ENCODE peak calls at places on chromosomes 1 and 21, in four cellular contexts. One of them, this sample, is unnamed. For H3K27me3, the result is how much of the 10 kb centered on the place peaks cover.

GRCh38 chr1:234564035-234565029 is 45.6 kb downstream of the IRF2BP2 start:
- DNase-seq in IMR-90: peak
- DNase-seq in CD8-positive, alpha-beta T cell: no peak
- DNase-seq in prostate gland: peak
- DNase-seq in this sample: peak

GRCh38 chr1:147504801-147505303 is 36.4 kb upstream of the BCL9 start:
- DNase-seq in IMR-90: peak
- DNase-seq in prostate gland: peak
- DNase-seq in CD8-positive, alpha-beta T cell: no peak
- DNase-seq in this sample: no peak

GRCh38 chr21:46500224-46500861 is 41.7 kb downstream of the DIP2A start:
- DNase-seq in CD8-positive, alpha-beta T cell: no peak
- DNase-seq in IMR-90: peak
- DNase-seq in prostate gland: no peak
- DNase-seq in this sample: no peak

GRCh38 chr1:15838721-15839120 is 8.8 kb upstream of the SPEN start:
- DNase-seq in prostate gland: no peak
- DNase-seq in CD8-positive, alpha-beta T cell: no peak
- DNase-seq in IMR-90: no peak
- DNase-seq in this sample: no peak

GRCh38 chr1:187878883-187879282 is 1050.1 kb downstream of the PLA2G4A start:
- DNase-seq in IMR-90: no peak
- DNase-seq in CD8-positive, alpha-beta T cell: no peak
- DNase-seq in prostate gland: no peak
- DNase-seq in this sample: no peak

GRCh38 chr21:26843912-26844257 is 1.3 kb downstream of the ADAMTS1 start:
- DNase-seq in prostate gland: no peak
- DNase-seq in CD8-positive, alpha-beta T cell: no peak
- DNase-seq in IMR-90: peak
- DNase-seq in this sample: no peak

GRCh38 chr1:156661932-156662587 is 15.1 kb downstream of the NES start:
- DNase-seq in prostate gland: no peak
- DNase-seq in CD8-positive, alpha-beta T cell: no peak
- DNase-seq in IMR-90: peak
- DNase-seq in this sample: no peak

GRCh38 chr1:2837316-2837715 is 35.8 kb upstream of the TTC34 start:
- DNase-seq in IMR-90: no peak
- DNase-seq in prostate gland: no peak
- DNase-seq in CD8-positive, alpha-beta T cell: no peak
- DNase-seq in this sample: no peak

GRCh38 chr1:9388628-9389184 is 96.0 kb downstream of the SPSB1 start:
- DNase-seq in prostate gland: no peak
- DNase-seq in IMR-90: no peak
- DNase-seq in CD8-positive, alpha-beta T cell: no peak
- DNase-seq in this sample: no peak

GRCh38 chr1:99986656-99987225 is 16.9 kb downstream of the SLC35A3 start:
- DNase-seq in prostate gland: no peak
- DNase-seq in CD8-positive, alpha-beta T cell: no peak
- DNase-seq in IMR-90: no peak
- DNase-seq in this sample: no peak

GRCh38 chr1:53328009-53328489 is at the start of gene LRP8:
- DNase-seq in CD8-positive, alpha-beta T cell: peak
- DNase-seq in IMR-90: peak
- DNase-seq in prostate gland: peak
- DNase-seq in this sample: no peak

GRCh38 chr1:50300303-50300702 is 122.9 kb downstream of the DMRTA2 start:
- DNase-seq in CD8-positive, alpha-beta T cell: no peak
- DNase-seq in IMR-90: no peak
- DNase-seq in prostate gland: no peak
- DNase-seq in this sample: no peak

GRCh38 chr21:37564924-37565529 is 198.5 kb downstream of the DYRK1A start:
- DNase-seq in CD8-positive, alpha-beta T cell: no peak
- DNase-seq in prostate gland: no peak
- DNase-seq in IMR-90: peak
- DNase-seq in this sample: peak

GRCh38 chr1:212010004-212010403 is 25.4 kb downstream of the INTS7 start:
- DNase-seq in prostate gland: peak
- DNase-seq in CD8-positive, alpha-beta T cell: no peak
- DNase-seq in IMR-90: peak
- DNase-seq in this sample: no peak

GRCh38 chr1:1553821-1554494 is 13.5 kb upstream of the TMEM240 start:
- DNase-seq in prostate gland: no peak
- DNase-seq in IMR-90: no peak
- DNase-seq in CD8-positive, alpha-beta T cell: no peak
- DNase-seq in this sample: no peak

GRCh38 chr1:1899266-1899966 is 8.5 kb upstream of the GNB1 start:
- DNase-seq in IMR-90: no peak
- DNase-seq in CD8-positive, alpha-beta T cell: no peak
- DNase-seq in prostate gland: no peak
- DNase-seq in this sample: no peak

GRCh38 chr1:155970531-155971167 is 7.7 kb downstream of the ARHGEF2 start:
- DNase-seq in CD8-positive, alpha-beta T cell: no peak
- DNase-seq in prostate gland: no peak
- DNase-seq in IMR-90: peak
- DNase-seq in this sample: no peak

GRCh38 chr1:1219341-1219740 is 5.4 kb upstream of the TNFRSF4 start:
- DNase-seq in prostate gland: no peak
- DNase-seq in CD8-positive, alpha-beta T cell: no peak
- DNase-seq in IMR-90: no peak
- DNase-seq in this sample: no peak

GRCh38 chr1:32703479-32704291 is 1.1 kb upstream of the SYNC start:
- DNase-seq in CD8-positive, alpha-beta T cell: no peak
- DNase-seq in prostate gland: no peak
- DNase-seq in IMR-90: peak
- DNase-seq in this sample: peak

GRCh38 chr1:156898151-156898550 is 4.6 kb downstream of the PEAR1 start:
- DNase-seq in IMR-90: peak
- DNase-seq in prostate gland: no peak
- DNase-seq in CD8-positive, alpha-beta T cell: no peak
- DNase-seq in this sample: peak

GRCh38 chr1:62144238-62144831 is 50.3 kb upstream of the L1TD1 start:
- DNase-seq in prostate gland: peak
- DNase-seq in IMR-90: peak
- DNase-seq in CD8-positive, alpha-beta T cell: peak
- DNase-seq in this sample: no peak

GRCh38 chr1:150151291-150152181 is 1.8 kb downstream of the PLEKHO1 start:
- DNase-seq in prostate gland: no peak
- DNase-seq in CD8-positive, alpha-beta T cell: peak
- DNase-seq in IMR-90: no peak
- DNase-seq in this sample: no peak

GRCh38 chr1:77100870-77101269 is 118.4 kb downstream of the PIGK start:
- DNase-seq in IMR-90: peak
- DNase-seq in CD8-positive, alpha-beta T cell: no peak
- DNase-seq in prostate gland: no peak
- DNase-seq in this sample: no peak

GRCh38 chr1:832136-832535 is 91.6 kb upstream of the SAMD11 start:
- DNase-seq in prostate gland: no peak
- DNase-seq in CD8-positive, alpha-beta T cell: no peak
- DNase-seq in IMR-90: no peak
- DNase-seq in this sample: no peak

GRCh38 chr21:26842976-26843911 is 2.0 kb downstream of the ADAMTS1 start:
- DNase-seq in prostate gland: peak
- DNase-seq in IMR-90: peak
- DNase-seq in CD8-positive, alpha-beta T cell: no peak
- DNase-seq in this sample: peak

GRCh38 chr1:113975211-113975895 is 3.9 kb upstream of the OLFML3 start:
- DNase-seq in prostate gland: no peak
- DNase-seq in IMR-90: peak
- DNase-seq in CD8-positive, alpha-beta T cell: no peak
- DNase-seq in this sample: no peak

GRCh38 chr21:38220270-38220737 is 36.5 kb upstream of the KCNJ15 start:
- DNase-seq in CD8-positive, alpha-beta T cell: no peak
- DNase-seq in prostate gland: no peak
- DNase-seq in IMR-90: no peak
- DNase-seq in this sample: no peak

GRCh38 chr1:85550784-85551516 is 29.6 kb upstream of the CCN1 start:
- DNase-seq in prostate gland: peak
- DNase-seq in CD8-positive, alpha-beta T cell: no peak
- DNase-seq in IMR-90: peak
- DNase-seq in this sample: peak

GRCh38 chr1:246364415-246364941 is 142.6 kb downstream of the SMYD3 start:
- DNase-seq in prostate gland: no peak
- DNase-seq in CD8-positive, alpha-beta T cell: no peak
- DNase-seq in IMR-90: no peak
- DNase-seq in this sample: no peak

GRCh38 chr1:52633291-52633754 is 355 bp downstream of the SHISAL2A start:
- DNase-seq in CD8-positive, alpha-beta T cell: peak
- DNase-seq in prostate gland: no peak
- DNase-seq in IMR-90: no peak
- DNase-seq in this sample: no peak

GRCh38 chr1:18385239-18385790 is 95.4 kb upstream of the KLHDC7A start:
- DNase-seq in CD8-positive, alpha-beta T cell: no peak
- DNase-seq in prostate gland: no peak
- DNase-seq in IMR-90: no peak
- DNase-seq in this sample: no peak

GRCh38 chr1:175527773-175528172 is 215.6 kb downstream of the TNR start:
- DNase-seq in CD8-positive, alpha-beta T cell: no peak
- DNase-seq in prostate gland: no peak
- DNase-seq in IMR-90: no peak
- DNase-seq in this sample: no peak

GRCh38 chr1:2544093-2544874 is 11.9 kb upstream of the TNFRSF14 start:
- DNase-seq in prostate gland: no peak
- DNase-seq in IMR-90: no peak
- DNase-seq in CD8-positive, alpha-beta T cell: no peak
- DNase-seq in this sample: no peak

GRCh38 chr1:44603718-44604117 is 70.6 kb downstream of the TMEM53 start:
- DNase-seq in CD8-positive, alpha-beta T cell: no peak
- DNase-seq in IMR-90: no peak
- DNase-seq in prostate gland: no peak
- DNase-seq in this sample: no peak

GRCh38 chr21:45572231-45572630 is 30.0 kb upstream of the SLC19A1 start:
- DNase-seq in prostate gland: no peak
- DNase-seq in CD8-positive, alpha-beta T cell: no peak
- DNase-seq in IMR-90: no peak
- DNase-seq in this sample: no peak

GRCh38 chr1:24927473-24927872 is 2.6 kb downstream of the RUNX3 start:
- DNase-seq in IMR-90: no peak
- DNase-seq in CD8-positive, alpha-beta T cell: no peak
- DNase-seq in prostate gland: no peak
- DNase-seq in this sample: no peak
- H3K27me3 ChIP-seq in IMR-90: half or more
- H3K27me3 ChIP-seq in CD8-positive, alpha-beta T cell: under half
- H3K27me3 ChIP-seq in prostate gland: under half
- H3K27me3 ChIP-seq in this sample: half or more

GRCh38 chr1:208449951-208450350 is 205.8 kb upstream of the PLXNA2 start:
- DNase-seq in prostate gland: no peak
- DNase-seq in CD8-positive, alpha-beta T cell: no peak
- DNase-seq in IMR-90: no peak
- DNase-seq in this sample: no peak
- TF ChIP-seq CTCF in prostate gland: no peak
- TF ChIP-seq CTCF in CD8-positive, alpha-beta T cell: no peak
- TF ChIP-seq CTCF in IMR-90: no peak
- TF ChIP-seq CTCF in this sample: no peak

GRCh38 chr1:116909511-116910378 is at the start of gene PTGFRN:
- DNase-seq in prostate gland: peak
- DNase-seq in IMR-90: peak
- DNase-seq in CD8-positive, alpha-beta T cell: no peak
- DNase-seq in this sample: no peak

GRCh38 chr1:116912846-116913245 is 3.1 kb downstream of the PTGFRN start:
- DNase-seq in CD8-positive, alpha-beta T cell: no peak
- DNase-seq in prostate gland: no peak
- DNase-seq in IMR-90: no peak
- DNase-seq in this sample: no peak

GRCh38 chr1:116910379-116911165 is 856 bp downstream of the PTGFRN start:
- DNase-seq in CD8-positive, alpha-beta T cell: peak
- DNase-seq in IMR-90: no peak
- DNase-seq in prostate gland: peak
- DNase-seq in this sample: no peak

GRCh38 chr1:116911779-116912469 is 2.2 kb downstream of the PTGFRN start:
- DNase-seq in CD8-positive, alpha-beta T cell: no peak
- DNase-seq in IMR-90: no peak
- DNase-seq in prostate gland: no peak
- DNase-seq in this sample: no peak

DNA sequence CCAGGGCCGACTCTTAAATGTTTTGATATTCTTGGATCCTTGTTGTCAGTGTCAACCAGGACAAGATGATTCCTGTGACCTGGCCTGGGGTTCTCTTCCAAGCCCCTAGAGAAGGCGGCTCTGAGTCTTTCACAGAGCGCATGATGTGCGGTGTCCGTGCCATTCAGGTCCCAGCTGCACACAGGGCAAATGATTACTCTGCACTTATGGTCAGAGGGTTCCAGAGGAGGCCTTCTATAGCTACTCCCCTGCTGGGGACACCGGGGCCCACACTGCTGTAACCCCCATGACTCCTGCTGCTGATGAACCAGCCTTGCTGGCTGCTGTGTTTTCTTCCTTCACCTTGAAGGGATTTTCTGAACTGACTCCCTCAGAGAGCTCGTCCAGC is 1.4 kb downstream of the PTGFRN start:
- DNase-seq in CD8-positive, alpha-beta T cell: no peak
- DNase-seq in IMR-90: no peak
- DNase-seq in prostate gland: no peak
- DNase-seq in this sample: no peak
- H3K4me3 ChIP-seq in CD8-positive, alpha-beta T cell: no peak
- H3K4me3 ChIP-seq in IMR-90: no peak
- H3K4me3 ChIP-seq in prostate gland: peak
- H3K4me3 ChIP-seq in this sample: peak

DNA sequence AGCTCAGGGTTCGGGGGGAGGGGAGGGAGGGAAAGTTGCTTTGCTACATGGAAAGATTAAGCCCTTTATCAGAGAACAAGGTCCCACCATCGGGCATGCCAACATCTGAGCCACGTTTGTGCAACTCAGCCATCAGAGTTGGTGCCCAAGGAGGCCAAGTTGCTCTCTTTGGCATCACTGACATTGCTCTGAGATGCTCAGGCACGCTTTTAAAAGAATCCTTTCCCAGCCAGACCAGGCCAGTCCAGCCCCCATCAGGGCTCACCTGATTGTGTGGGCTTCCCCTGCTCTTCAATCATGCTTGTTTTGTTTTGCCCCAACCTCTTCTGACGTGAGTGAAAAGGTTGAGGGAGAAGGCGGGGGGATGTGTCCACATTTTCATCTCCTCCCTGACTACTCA is 43.4 kb downstream of the RIMS3 start:
- DNase-seq in prostate gland: no peak
- DNase-seq in CD8-positive, alpha-beta T cell: no peak
- DNase-seq in IMR-90: no peak
- DNase-seq in this sample: no peak
- H3K27me3 ChIP-seq in prostate gland: under half
- H3K27me3 ChIP-seq in CD8-positive, alpha-beta T cell: under half
- H3K27me3 ChIP-seq in IMR-90: under half
- H3K27me3 ChIP-seq in this sample: under half